ENCODE peak calls at places on chromosomes 6 and 20, in nine cellular contexts. F is colonic mucosa; L is IMR-90; Q is mesendoderm; H is right lobe of liver; C is cardiac muscle cell; U is lung; E is right atrium auricular region; B is naive thymus-derived CD4-positive, alpha-beta T cell. P is an unnamed sample. For H3K4me1, the result is how much of the 10 kb centered on the place peaks cover.

GRCh38 chr6:25013249-25013648 is 77.5 kb upstream of the RIPOR2 start:
- DNase-seq in L (no peak), E (no peak), H (no peak), Q (no peak), U (no peak), F (no peak), B (no peak), C (no peak), P (no peak)

GRCh38 chr6:104711371-104711770 is 148.3 kb downstream of the HACE1 start:
- DNase-seq in C (peak), E (no peak), Q (no peak), L (peak), F (no peak), B (no peak), U (peak), H (no peak), P (peak)

GRCh38 chr20:46056970-46057855 is 28.2 kb downstream of the SLC12A5 start:
- DNase-seq in U (no peak), E (peak), Q (peak), L (peak), B (peak), F (peak), C (peak), H (no peak), P (no peak)

GRCh38 chr6:30500421-30501069 is 11.2 kb downstream of the HLA-E start:
- DNase-seq in B (no peak), F (no peak), L (peak), Q (no peak), H (no peak), U (no peak), E (no peak), C (peak), P (no peak)

GRCh38 chr6:21185849-21186478 is 407.6 kb upstream of the SOX4 start:
- DNase-seq in H (no peak), F (no peak), E (no peak), Q (peak), C (no peak), U (no peak), L (no peak), B (no peak), P (no peak)

GRCh38 chr6:121839891-121840290 is 404.4 kb downstream of the GJA1 start:
- DNase-seq in C (no peak), B (no peak), U (no peak), E (no peak), F (no peak), Q (no peak), H (no peak), L (peak), P (no peak)

GRCh38 chr6:121526282-121526681 is 90.8 kb downstream of the GJA1 start:
- DNase-seq in F (no peak), C (no peak), L (no peak), Q (no peak), U (no peak), E (no peak), B (no peak), H (no peak), P (no peak)

GRCh38 chr6:167443098-167443680 is 118.3 kb downstream of the TTLL2 start:
- DNase-seq in F (no peak), E (no peak), Q (no peak), H (no peak), B (no peak), C (no peak), U (no peak), L (no peak), P (no peak)

GRCh38 chr6:119147101-119148053 is 68.9 kb upstream of the FAM184A start:
- DNase-seq in B (no peak), E (peak), H (no peak), L (peak), C (peak), F (peak), U (peak), Q (peak), P (peak)

GRCh38 chr6:141033101-141033500 is 1099.6 kb upstream of the GJE1 start:
- DNase-seq in U (no peak), H (no peak), L (peak), F (no peak), B (no peak), E (no peak), C (peak), Q (no peak), P (no peak)

GRCh38 chr6:43837501-43837900 is 67.5 kb downstream of the VEGFA start:
- DNase-seq in H (no peak), C (no peak), L (no peak), E (no peak), F (no peak), U (no peak), Q (no peak), B (no peak), P (no peak)

GRCh38 chr20:58880441-58880840 is 27.9 kb downstream of the GNAS start:
- DNase-seq in H (no peak), E (no peak), C (no peak), L (no peak), F (no peak), Q (no peak), B (no peak), U (no peak), P (no peak)

GRCh38 chr20:1337441-1337840 is 8.5 kb upstream of the SDCBP2 start:
- DNase-seq in U (no peak), F (no peak), Q (no peak), C (no peak), H (no peak), L (no peak), E (no peak), B (no peak), P (no peak)

GRCh38 chr6:79946773-79947190 is 571 bp downstream of the ELOVL4 start:
- DNase-seq in U (no peak), E (no peak), Q (peak), B (peak), C (peak), F (peak), L (peak), H (no peak), P (no peak)

GRCh38 chr6:43984442-43985321 is 142.6 kb downstream of the MRPL14 start:
- DNase-seq in C (peak), U (no peak), B (no peak), Q (no peak), E (no peak), L (peak), H (peak), F (no peak), P (no peak)

GRCh38 chr6:18447552-18447951 is 60.4 kb downstream of the RNF144B start:
- DNase-seq in L (peak), B (no peak), F (no peak), C (no peak), Q (no peak), E (no peak), U (no peak), H (no peak), P (no peak)

GRCh38 chr6:113607821-113608545 is 249.2 kb upstream of the MARCKS start:
- DNase-seq in E (no peak), F (no peak), L (no peak), U (no peak), H (no peak), Q (no peak), C (no peak), B (no peak), P (peak)

GRCh38 chr20:47573586-47573985 is 71.9 kb downstream of the NCOA3 start:
- DNase-seq in C (no peak), B (no peak), F (no peak), L (no peak), Q (peak), U (no peak), H (no peak), E (no peak), P (no peak)

GRCh38 chr6:157715766-157716171 is 107.3 kb upstream of the SNX9 start:
- DNase-seq in U (peak), C (peak), L (peak), B (no peak), Q (no peak), E (peak), H (no peak), F (peak), P (peak)

GRCh38 chr6:125784365-125784764 is 6.4 kb upstream of the NCOA7 start:
- DNase-seq in F (no peak), L (peak), B (no peak), E (no peak), U (no peak), C (peak), H (no peak), Q (no peak), P (no peak)

GRCh38 chr6:153956807-153957206 is 82.2 kb upstream of the OPRM1 start:
- DNase-seq in U (no peak), E (no peak), F (no peak), H (no peak), Q (no peak), C (peak), L (no peak), B (no peak), P (no peak)

GRCh38 chr6:111757342-111757741 is 115.9 kb downstream of the FYN start:
- DNase-seq in H (no peak), F (no peak), Q (no peak), L (peak), U (no peak), C (peak), E (no peak), B (peak), P (no peak)

GRCh38 chr6:154565331-154565730 is 54.8 kb upstream of the CNKSR3 start:
- DNase-seq in E (no peak), Q (no peak), B (no peak), F (no peak), C (no peak), L (no peak), U (no peak), H (no peak), P (peak)

GRCh38 chr6:52286798-52287432 is 2.4 kb upstream of the MCM3 start:
- DNase-seq in L (peak), E (no peak), F (peak), H (peak), Q (peak), U (peak), B (peak), C (peak), P (peak)

GRCh38 chr6:2619651-2620050 is 131.1 kb downstream of the MYLK4 start:
- DNase-seq in E (no peak), B (no peak), U (no peak), L (no peak), Q (no peak), C (no peak), H (no peak), F (no peak), P (no peak)

GRCh38 chr6:43203029-43203717 is 21.2 kb downstream of the CUL9 start:
- DNase-seq in U (no peak), L (no peak), B (no peak), H (no peak), C (no peak), Q (no peak), E (no peak), F (no peak), P (no peak)

GRCh38 chr6:40743226-40743625 is 156.1 kb upstream of the LRFN2 start:
- DNase-seq in B (no peak), F (no peak), U (no peak), Q (peak), L (no peak), H (no peak), E (no peak), C (no peak), P (no peak)

GRCh38 chr20:47673671-47673955 is 111.7 kb downstream of the SULF2 start:
- DNase-seq in Q (no peak), H (no peak), E (no peak), F (no peak), C (no peak), L (no peak), U (no peak), B (no peak), P (no peak)

GRCh38 chr6:95143408-95144180 is 433.7 kb upstream of the MANEA start:
- DNase-seq in U (no peak), B (no peak), Q (peak), H (peak), L (no peak), C (no peak), F (no peak), E (no peak), P (no peak)

GRCh38 chr6:110672122-110672521 is 143.1 kb downstream of the CDK19 start:
- DNase-seq in F (no peak), H (no peak), L (no peak), E (no peak), C (no peak), B (no peak), U (peak), Q (no peak), P (no peak)
- H3K27ac ChIP-seq in F (no peak), H (no peak), L (no peak), E (no peak), C (no peak), B (no peak), U (no peak), Q (no peak), P (no peak)

GRCh38 chr20:17950670-17951069 is 17.9 kb downstream of the SNX5 start:
- DNase-seq in H (no peak), E (no peak), Q (no peak), F (no peak), U (no peak), L (no peak), C (no peak), B (no peak), P (no peak)

GRCh38 chr20:17949899-17950298 is 18.7 kb downstream of the SNX5 start:
- DNase-seq in C (no peak), Q (no peak), E (no peak), U (no peak), F (no peak), H (no peak), L (no peak), B (no peak), P (no peak)

GRCh38 chr20:17952692-17953684 is 15.6 kb downstream of the SNX5 start:
- DNase-seq in L (no peak), H (no peak), F (no peak), B (no peak), C (no peak), Q (no peak), E (no peak), U (no peak), P (no peak)

GRCh38 chr20:17953935-17954334 is 14.7 kb downstream of the SNX5 start:
- DNase-seq in C (no peak), E (no peak), F (no peak), U (no peak), B (no peak), Q (no peak), H (no peak), L (no peak), P (no peak)

DNA sequence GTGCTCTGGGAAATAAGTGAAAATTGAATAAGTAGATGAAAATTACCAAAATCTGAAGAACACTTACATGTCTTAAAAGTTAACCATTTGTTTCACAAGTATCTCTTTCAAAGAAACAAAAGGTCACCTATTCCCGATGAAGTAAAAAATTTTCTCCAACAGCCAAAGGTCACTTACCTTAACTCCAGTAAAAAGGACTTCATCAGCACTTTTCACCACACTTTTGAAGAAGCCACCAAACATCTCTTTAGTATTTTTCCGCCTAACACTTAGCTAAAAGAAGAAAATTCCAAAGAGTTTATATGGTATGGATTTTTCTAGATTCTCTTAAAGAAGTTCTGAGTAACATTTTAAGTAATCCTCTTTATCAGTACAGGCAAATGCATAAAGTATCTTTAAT is 17.3 kb downstream of the SNX5 start:
- DNase-seq in F (no peak), E (no peak), C (no peak), B (no peak), Q (no peak), L (no peak), U (no peak), H (no peak), P (no peak)
- H3K4me3 ChIP-seq in F (no peak), E (no peak), C (no peak), B (no peak), Q (no peak), L (no peak), U (no peak), H (no peak), P (no peak)

GRCh38 chr20:57275813-57276212 is 9.4 kb upstream of the BMP7 start:
- DNase-seq in L (no peak), F (no peak), U (no peak), E (no peak), C (no peak), Q (no peak), H (no peak), B (no peak), P (no peak)

GRCh38 chr20:57276221-57276620 is 9.8 kb upstream of the BMP7 start:
- DNase-seq in E (no peak), U (no peak), B (no peak), F (no peak), Q (no peak), H (no peak), L (no peak), C (no peak), P (no peak)

GRCh38 chr20:57277398-57278105 is 11.1 kb upstream of the BMP7 start:
- DNase-seq in H (no peak), Q (no peak), U (no peak), B (no peak), F (no peak), E (no peak), L (no peak), C (no peak), P (no peak)

GRCh38 chr20:57280221-57280620 is 13.8 kb upstream of the BMP7 start:
- DNase-seq in Q (no peak), B (no peak), C (no peak), U (no peak), L (no peak), F (no peak), E (no peak), H (no peak), P (no peak)

DNA sequence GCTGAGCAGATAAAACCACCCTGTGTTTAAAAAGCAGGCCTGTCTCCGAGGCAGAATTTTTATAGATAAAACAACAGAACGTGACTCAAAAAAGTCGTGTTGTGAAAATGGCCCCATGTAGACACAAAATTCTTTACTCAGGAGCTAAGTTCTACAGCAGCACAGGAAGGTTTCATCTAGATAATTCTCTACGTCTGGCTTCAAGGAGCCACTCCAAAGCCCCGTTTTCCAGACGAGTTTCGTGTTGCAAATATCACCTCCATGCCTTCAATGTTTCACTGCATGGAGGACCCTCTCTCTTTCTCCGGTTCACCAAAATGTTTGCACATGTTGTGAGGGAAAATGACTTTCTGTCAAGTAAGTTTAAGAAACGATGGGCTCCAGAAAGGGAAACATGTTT is 12.0 kb upstream of the BMP7 start:
- DNase-seq in U (no peak), C (no peak), B (no peak), H (no peak), Q (no peak), F (no peak), L (no peak), E (no peak), P (no peak)
- H3K4me1 ChIP-seq in U (under half), C (under half), B (under half), H (under half), Q (under half), F (under half), L (under half), E (under half), P (under half)

DNA sequence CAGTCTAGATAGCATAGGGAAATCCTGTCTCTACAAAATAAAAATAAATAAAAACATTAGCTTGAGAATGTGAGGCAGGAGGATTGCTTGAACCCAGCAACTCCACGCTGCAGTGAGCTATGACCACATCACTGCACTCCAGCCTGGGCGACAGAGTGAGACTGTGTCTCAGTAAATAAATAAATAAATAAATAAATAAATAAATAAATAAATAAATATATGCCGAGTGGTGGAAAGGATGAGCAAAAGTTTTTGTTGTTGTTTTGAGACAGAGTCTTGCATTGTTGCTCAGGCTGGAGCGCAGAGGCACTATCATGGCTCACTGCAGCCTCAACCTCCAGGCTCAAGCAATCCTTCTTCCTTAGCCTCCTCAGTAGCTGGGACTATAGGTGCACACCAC is 53.4 kb downstream of the TFAP2A start:
- DNase-seq in L (no peak), U (no peak), H (no peak), C (no peak), B (no peak), F (no peak), E (no peak), Q (no peak), P (no peak)
- H3K27ac ChIP-seq in L (no peak), U (no peak), H (no peak), C (no peak), B (no peak), F (no peak), E (no peak), Q (no peak), P (no peak)

GRCh38 chr20:44610313-44610965 is 28.1 kb downstream of the PKIG start:
- DNase-seq in F (no peak), C (no peak), B (peak), Q (no peak), E (no peak), L (no peak), H (no peak), U (no peak), P (no peak)

GRCh38 chr20:44606725-44607441 is 24.5 kb downstream of the PKIG start:
- DNase-seq in F (no peak), E (no peak), Q (no peak), L (no peak), U (no peak), H (no peak), C (no peak), B (no peak), P (no peak)

GRCh38 chr20:44609006-44609510 is 26.7 kb downstream of the PKIG start:
- DNase-seq in Q (peak), C (no peak), L (no peak), F (no peak), E (no peak), U (no peak), H (no peak), B (no peak), P (no peak)

GRCh38 chr20:44613575-44613974 is 31.2 kb downstream of the PKIG start:
- DNase-seq in F (no peak), L (no peak), B (no peak), C (no peak), Q (no peak), E (no peak), U (no peak), H (no peak), P (no peak)

GRCh38 chr20:44609511-44610312 is 27.3 kb downstream of the PKIG start:
- DNase-seq in H (peak), U (peak), E (peak), C (peak), Q (peak), F (peak), B (peak), L (peak), P (peak)
- H3K4me3 ChIP-seq in H (peak), U (no peak), E (peak), C (no peak), Q (no peak), F (no peak), B (peak), L (no peak), P (no peak)

GRCh38 chr6:15480546-15480945 is 182.3 kb downstream of the DTNBP1 start:
- DNase-seq in E (no peak), L (no peak), H (no peak), F (no peak), Q (no peak), B (no peak), U (no peak), C (no peak), P (no peak)

GRCh38 chr6:15483060-15483459 is 179.8 kb downstream of the DTNBP1 start:
- DNase-seq in U (no peak), H (no peak), F (no peak), Q (no peak), C (no peak), B (no peak), E (no peak), L (peak), P (no peak)

GRCh38 chr6:15479761-15480160 is 183.1 kb downstream of the DTNBP1 start:
- DNase-seq in Q (no peak), E (no peak), B (no peak), F (no peak), L (no peak), H (no peak), U (no peak), C (no peak), P (no peak)

GRCh38 chr6:15481414-15481813 is 181.4 kb downstream of the DTNBP1 start:
- DNase-seq in L (no peak), B (no peak), F (no peak), E (no peak), U (no peak), C (no peak), Q (no peak), H (no peak), P (no peak)

DNA sequence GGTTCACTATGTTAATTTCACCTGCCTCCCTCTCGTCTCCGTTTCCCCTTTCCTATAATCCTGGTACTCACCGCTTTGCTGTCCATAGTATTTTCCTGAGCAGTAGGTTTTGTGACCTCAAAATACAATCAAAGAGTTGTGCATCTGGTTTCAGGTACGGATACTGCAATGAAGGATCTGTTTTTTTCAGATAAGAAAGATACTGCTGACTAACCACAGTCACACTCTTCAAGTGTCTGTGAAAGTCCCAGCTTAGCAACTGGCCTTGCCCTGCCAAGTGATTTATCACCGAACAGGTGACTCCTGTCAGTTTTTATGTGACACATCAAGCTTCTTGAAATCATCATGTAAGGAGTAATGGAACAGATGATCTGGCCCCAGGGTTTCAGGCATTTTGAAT is 180.9 kb downstream of the DTNBP1 start:
- DNase-seq in U (no peak), H (no peak), F (no peak), E (no peak), B (no peak), C (no peak), Q (peak), L (no peak), P (no peak)
- H3K4me1 ChIP-seq in U (under half), H (under half), F (under half), E (under half), B (under half), C (under half), Q (under half), L (under half), P (under half)